ENCODE peak calls at places on chromosomes 3 and 15, in four cellular contexts. One of them, this sample, is unnamed.

GRCh38 chr3:101941253-101942039 is 92.1 kb downstream of the NFKBIZ start:
- DNase-seq in ELF-1: no peak
- DNase-seq in T1000: no peak
- DNase-seq in progenitor cell of endocrine pancreas: no peak
- DNase-seq in this sample: no peak

GRCh38 chr15:66751579-66751978 is 49.5 kb downstream of the SMAD6 start:
- DNase-seq in ELF-1: no peak
- DNase-seq in T1000: no peak
- DNase-seq in progenitor cell of endocrine pancreas: no peak
- DNase-seq in this sample: no peak

GRCh38 chr3:93904568-93904967 is 69.1 kb downstream of the PROS1 start:
- DNase-seq in ELF-1: no peak
- DNase-seq in T1000: no peak
- DNase-seq in progenitor cell of endocrine pancreas: no peak
- DNase-seq in this sample: no peak

GRCh38 chr15:70121656-70122297 is 24.1 kb upstream of the TLE3 start:
- DNase-seq in ELF-1: no peak
- DNase-seq in T1000: no peak
- DNase-seq in progenitor cell of endocrine pancreas: no peak
- DNase-seq in this sample: no peak

GRCh38 chr3:65149877-65150276 is 462.1 kb upstream of the ADAMTS9 start:
- DNase-seq in ELF-1: no peak
- DNase-seq in T1000: no peak
- DNase-seq in progenitor cell of endocrine pancreas: no peak
- DNase-seq in this sample: no peak

GRCh38 chr3:42664443-42664814 is 10.9 kb downstream of the ZBTB47 start:
- DNase-seq in ELF-1: no peak
- DNase-seq in T1000: no peak
- DNase-seq in progenitor cell of endocrine pancreas: no peak
- DNase-seq in this sample: no peak

GRCh38 chr3:33926998-33927605 is 128.7 kb downstream of the PDCD6IP start:
- DNase-seq in ELF-1: no peak
- DNase-seq in T1000: no peak
- DNase-seq in progenitor cell of endocrine pancreas: no peak
- DNase-seq in this sample: no peak

GRCh38 chr15:44798815-44799214 is 62.5 kb downstream of the TRIM69 start:
- DNase-seq in ELF-1: no peak
- DNase-seq in T1000: no peak
- DNase-seq in progenitor cell of endocrine pancreas: no peak
- DNase-seq in this sample: no peak

GRCh38 chr3:100400424-100400781 is 486 bp downstream of the TOMM70 start:
- DNase-seq in ELF-1: peak; percentile 58
- DNase-seq in T1000: no peak
- DNase-seq in progenitor cell of endocrine pancreas: peak; percentile 10
- DNase-seq in this sample: no peak

GRCh38 chr3:10560060-10560861 is 54.9 kb upstream of the ATP2B2 start:
- DNase-seq in ELF-1: no peak
- DNase-seq in T1000: no peak
- DNase-seq in progenitor cell of endocrine pancreas: no peak
- DNase-seq in this sample: peak; percentile 22

This sample was measured in ecto neural progenitor cell.